ENCODE peak calls at places on chromosomes 13 and 19, in five cellular contexts. One of them, this sample, is unnamed.

GRCh38 chr19:12733369-12733896 is 1.1 kb downstream of the TRIR start:
- DNase-seq in ovary: no peak
- DNase-seq in testis: peak; percentile 36
- DNase-seq in transverse colon: no peak
- DNase-seq in IMR-90: peak; percentile 45
- DNase-seq in this sample: peak; percentile 58

GRCh38 chr19:15109768-15110417 is 2.7 kb downstream of the SYDE1 start:
- DNase-seq in ovary: no peak
- DNase-seq in testis: no peak
- DNase-seq in transverse colon: no peak
- DNase-seq in IMR-90: no peak
- DNase-seq in this sample: no peak

GRCh38 chr19:45780146-45780447 is 2.2 kb downstream of the DMPK start:
- DNase-seq in ovary: no peak
- DNase-seq in testis: no peak
- DNase-seq in transverse colon: no peak
- DNase-seq in IMR-90: no peak
- DNase-seq in this sample: no peak

GRCh38 chr13:39616087-39616694 is 13.2 kb upstream of the LHFPL6 start:
- DNase-seq in ovary: no peak
- DNase-seq in testis: peak; percentile 64
- DNase-seq in transverse colon: peak; percentile 31
- DNase-seq in IMR-90: peak; percentile 68
- DNase-seq in this sample: peak; percentile 38

GRCh38 chr13:20127563-20128458 is 33.0 kb downstream of the GJA3 start:
- DNase-seq in ovary: peak; percentile 74
- DNase-seq in testis: peak; percentile 84
- DNase-seq in transverse colon: peak; percentile 77
- DNase-seq in IMR-90: peak; percentile 16
- DNase-seq in this sample: peak; percentile 83

GRCh38 chr13:63287926-63288325 is 1872.3 kb upstream of the PCDH20 start:
- DNase-seq in ovary: no peak
- DNase-seq in testis: no peak
- DNase-seq in transverse colon: no peak
- DNase-seq in IMR-90: no peak
- DNase-seq in this sample: no peak

GRCh38 chr19:53892301-53892980 is 10.4 kb downstream of the PRKCG start:
- DNase-seq in ovary: no peak
- DNase-seq in testis: no peak
- DNase-seq in transverse colon: no peak
- DNase-seq in IMR-90: no peak
- DNase-seq in this sample: no peak

GRCh38 chr19:45468159-45468651 is 409 bp downstream of the FOSB start:
- DNase-seq in ovary: peak; percentile 68
- DNase-seq in testis: peak; percentile 24
- DNase-seq in transverse colon: peak; percentile 48
- DNase-seq in IMR-90: no peak
- DNase-seq in this sample: peak; percentile 37

GRCh38 chr13:24271611-24272451 is 37.5 kb upstream of the C1QTNF9 start:
- DNase-seq in ovary: peak; percentile 93
- DNase-seq in testis: peak; percentile 81
- DNase-seq in transverse colon: peak; percentile 72
- DNase-seq in IMR-90: peak; percentile 76
- DNase-seq in this sample: no peak

GRCh38 chr13:100230813-100231575 is 142.1 kb downstream of the PCCA start:
- DNase-seq in ovary: no peak
- DNase-seq in testis: no peak
- DNase-seq in transverse colon: no peak
- DNase-seq in IMR-90: no peak
- DNase-seq in this sample: no peak

GRCh38 chr19:36060430-36060829 is 5.7 kb downstream of the WDR62 start:
- DNase-seq in ovary: peak; percentile 66
- DNase-seq in testis: peak; percentile 74
- DNase-seq in transverse colon: peak; percentile 24
- DNase-seq in IMR-90: peak; percentile 63
- DNase-seq in this sample: peak; percentile 52

GRCh38 chr19:45484273-45484945 is 12.4 kb downstream of the RTN2 start:
- DNase-seq in ovary: no peak
- DNase-seq in testis: no peak
- DNase-seq in transverse colon: no peak
- DNase-seq in IMR-90: no peak
- DNase-seq in this sample: no peak

GRCh38 chr19:6590458-6591319 is at the start of gene CD70:
- DNase-seq in ovary: no peak
- DNase-seq in testis: no peak
- DNase-seq in transverse colon: peak; percentile 29
- DNase-seq in IMR-90: no peak
- DNase-seq in this sample: peak; percentile 75

GRCh38 chr13:25493930-25494707 is 122.3 kb downstream of the ATP8A2 start:
- DNase-seq in ovary: no peak
- DNase-seq in testis: no peak
- DNase-seq in transverse colon: no peak
- DNase-seq in IMR-90: no peak
- DNase-seq in this sample: peak; percentile 63

GRCh38 chr13:99468971-99469545 is 32.2 kb upstream of the TM9SF2 start:
- DNase-seq in ovary: no peak
- DNase-seq in testis: no peak
- DNase-seq in transverse colon: no peak
- DNase-seq in IMR-90: no peak
- DNase-seq in this sample: peak; percentile 31

GRCh38 chr19:48553676-48554384 is 1.9 kb downstream of the SULT2B1 start:
- DNase-seq in ovary: no peak
- DNase-seq in testis: peak; percentile 62
- DNase-seq in transverse colon: peak; percentile 50
- DNase-seq in IMR-90: peak; percentile 86
- DNase-seq in this sample: peak; percentile 90

GRCh38 chr19:43674630-43674982 is 4.6 kb upstream of the PLAUR start:
- DNase-seq in ovary: no peak
- DNase-seq in testis: no peak
- DNase-seq in transverse colon: no peak
- DNase-seq in IMR-90: peak; percentile 49
- DNase-seq in this sample: no peak

GRCh38 chr19:33988601-33989000 is 183.7 kb upstream of the LSM14A start:
- DNase-seq in ovary: no peak
- DNase-seq in testis: no peak
- DNase-seq in transverse colon: no peak
- DNase-seq in IMR-90: peak; percentile 1
- DNase-seq in this sample: no peak

GRCh38 chr13:46097663-46098062 is 7.2 kb downstream of the CPB2 start:
- DNase-seq in ovary: no peak
- DNase-seq in testis: no peak
- DNase-seq in transverse colon: no peak
- DNase-seq in IMR-90: no peak
- DNase-seq in this sample: no peak

GRCh38 chr13:47480121-47480520 is 521.0 kb downstream of the SUCLA2 start:
- DNase-seq in ovary: no peak
- DNase-seq in testis: no peak
- DNase-seq in transverse colon: no peak
- DNase-seq in IMR-90: peak; percentile 96
- DNase-seq in this sample: no peak

GRCh38 chr13:39588384-39588783 is 14.6 kb downstream of the LHFPL6 start:
- DNase-seq in ovary: no peak
- DNase-seq in testis: no peak
- DNase-seq in transverse colon: no peak
- DNase-seq in IMR-90: peak; percentile 54
- DNase-seq in this sample: no peak

GRCh38 chr19:15841875-15842569 is 26.6 kb upstream of the OR10H1 start:
- DNase-seq in ovary: no peak
- DNase-seq in testis: no peak
- DNase-seq in transverse colon: no peak
- DNase-seq in IMR-90: no peak
- DNase-seq in this sample: no peak

GRCh38 chr19:54216869-54217268 is 5.9 kb downstream of the LILRB3 start:
- DNase-seq in ovary: no peak
- DNase-seq in testis: no peak
- DNase-seq in transverse colon: no peak
- DNase-seq in IMR-90: no peak
- DNase-seq in this sample: no peak

GRCh38 chr19:824885-825284 is 2.8 kb upstream of the AZU1 start:
- DNase-seq in ovary: no peak
- DNase-seq in testis: no peak
- DNase-seq in transverse colon: no peak
- DNase-seq in IMR-90: no peak
- DNase-seq in this sample: no peak

GRCh38 chr13:24184855-24185254 is 24.3 kb downstream of the SPATA13 start:
- DNase-seq in ovary: no peak
- DNase-seq in testis: peak; percentile 23
- DNase-seq in transverse colon: no peak
- DNase-seq in IMR-90: no peak
- DNase-seq in this sample: no peak

GRCh38 chr19:50174100-50174793 is 11.2 kb upstream of the IZUMO2 start:
- DNase-seq in ovary: no peak
- DNase-seq in testis: no peak
- DNase-seq in transverse colon: no peak
- DNase-seq in IMR-90: no peak
- DNase-seq in this sample: no peak

GRCh38 chr19:45251452-45252354 is 632 bp downstream of the MARK4 start:
- DNase-seq in ovary: peak; percentile 58
- DNase-seq in testis: no peak
- DNase-seq in transverse colon: peak; percentile 12
- DNase-seq in IMR-90: no peak
- DNase-seq in this sample: peak; percentile 39

GRCh38 chr19:57872450-57872849 is 16.4 kb downstream of the ZNF814 start:
- DNase-seq in ovary: no peak
- DNase-seq in testis: no peak
- DNase-seq in transverse colon: no peak
- DNase-seq in IMR-90: no peak
- DNase-seq in this sample: no peak
- H3K36me3 ChIP-seq in ovary: peaks cover 2% of the 10 kb centered on the region
- H3K36me3 ChIP-seq in testis: no peaks in the 10 kb centered on the region
- H3K36me3 ChIP-seq in transverse colon: peaks cover 49% of the 10 kb centered on the region
- H3K36me3 ChIP-seq in IMR-90: peaks cover 35% of the 10 kb centered on the region
- H3K36me3 ChIP-seq in this sample: peaks cover 73% of the 10 kb centered on the region

GRCh38 chr13:110341445-110342247 is 34.6 kb downstream of the COL4A2 start:
- DNase-seq in ovary: peak; percentile 70
- DNase-seq in testis: peak; percentile 26
- DNase-seq in transverse colon: no peak
- DNase-seq in IMR-90: peak; percentile 92
- DNase-seq in this sample: peak; percentile 1
- H3K27ac ChIP-seq in ovary: peak overlapping the region; percentile 73
- H3K27ac ChIP-seq in testis: peak overlapping the region; percentile 82
- H3K27ac ChIP-seq in transverse colon: peak overlapping the region; percentile 87
- H3K27ac ChIP-seq in IMR-90: peak overlapping the region; percentile 88
- H3K27ac ChIP-seq in this sample: no peak overlapping the region

GRCh38 chr13:29511439-29511814 is 84.1 kb downstream of the SLC7A1 start:
- DNase-seq in ovary: no peak
- DNase-seq in testis: no peak
- DNase-seq in transverse colon: no peak
- DNase-seq in IMR-90: no peak
- DNase-seq in this sample: no peak

GRCh38 chr13:29514720-29515310 is 80.7 kb downstream of the SLC7A1 start:
- DNase-seq in ovary: no peak
- DNase-seq in testis: no peak
- DNase-seq in transverse colon: no peak
- DNase-seq in IMR-90: no peak
- DNase-seq in this sample: no peak

GRCh38 chr13:29511980-29512379 is 83.5 kb downstream of the SLC7A1 start:
- DNase-seq in ovary: no peak
- DNase-seq in testis: no peak
- DNase-seq in transverse colon: no peak
- DNase-seq in IMR-90: peak; percentile 56
- DNase-seq in this sample: no peak

GRCh38 chr13:29513981-29514719 is 81.3 kb downstream of the SLC7A1 start:
- DNase-seq in ovary: no peak
- DNase-seq in testis: no peak
- DNase-seq in transverse colon: no peak
- DNase-seq in IMR-90: no peak
- DNase-seq in this sample: no peak

GRCh38 chr13:29513002-29513980 is 82.2 kb downstream of the SLC7A1 start:
- DNase-seq in ovary: no peak
- DNase-seq in testis: no peak
- DNase-seq in transverse colon: no peak
- DNase-seq in IMR-90: peak; percentile 63
- DNase-seq in this sample: no peak
- H3K36me3 ChIP-seq in ovary: no peaks in the 10 kb centered on the region
- H3K36me3 ChIP-seq in testis: no peaks in the 10 kb centered on the region
- H3K36me3 ChIP-seq in transverse colon: no peaks in the 10 kb centered on the region
- H3K36me3 ChIP-seq in IMR-90: peaks cover 48% of the 10 kb centered on the region
- H3K36me3 ChIP-seq in this sample: no peaks in the 10 kb centered on the region

GRCh38 chr13:36310417-36311108 is 12.9 kb upstream of the CCDC169 start:
- DNase-seq in ovary: no peak
- DNase-seq in testis: no peak
- DNase-seq in transverse colon: no peak
- DNase-seq in IMR-90: peak; percentile 38
- DNase-seq in this sample: no peak

GRCh38 chr13:36313047-36313969 is 15.7 kb upstream of the CCDC169 start:
- DNase-seq in ovary: no peak
- DNase-seq in testis: no peak
- DNase-seq in transverse colon: no peak
- DNase-seq in IMR-90: peak; percentile 18
- DNase-seq in this sample: no peak
- H3K27ac ChIP-seq in ovary: no peak overlapping the region
- H3K27ac ChIP-seq in testis: no peak overlapping the region
- H3K27ac ChIP-seq in transverse colon: no peak overlapping the region
- H3K27ac ChIP-seq in IMR-90: no peak overlapping the region
- H3K27ac ChIP-seq in this sample: no peak overlapping the region

This sample was measured in WERI-Rb-1.